ENCODE peak calls at places on chromosomes 7 and 10, in ten cellular contexts. One of them, this sample, is unnamed. For H3K36me3, the result is how much of the 10 kb centered on the place peaks cover.

GRCh38 chr7:30468791-30469190 is 9.8 kb downstream of the NOD1 start:
- DNase-seq in OCI-LY7: no peak
- DNase-seq in lower lobe of right lung: no peak
- DNase-seq in pancreas: no peak
- DNase-seq in breast epithelium: peak
- DNase-seq in body of pancreas: peak
- DNase-seq in transverse colon: no peak
- DNase-seq in mucosa of descending colon: no peak
- DNase-seq in BJ: no peak
- DNase-seq in keratinocyte: no peak
- DNase-seq in this sample: peak

GRCh38 chr7:26187380-26188290 is 12.9 kb downstream of the HNRNPA2B1 start:
- DNase-seq in OCI-LY7: peak
- DNase-seq in lower lobe of right lung: no peak
- DNase-seq in pancreas: no peak
- DNase-seq in breast epithelium: no peak
- DNase-seq in body of pancreas: no peak
- DNase-seq in transverse colon: no peak
- DNase-seq in mucosa of descending colon: no peak
- DNase-seq in BJ: no peak
- DNase-seq in keratinocyte: no peak
- DNase-seq in this sample: no peak

GRCh38 chr7:30285531-30286284 is 1.3 kb downstream of the ZNRF2 start:
- DNase-seq in OCI-LY7: peak
- DNase-seq in lower lobe of right lung: peak
- DNase-seq in pancreas: peak
- DNase-seq in breast epithelium: no peak
- DNase-seq in body of pancreas: peak
- DNase-seq in transverse colon: peak
- DNase-seq in mucosa of descending colon: peak
- DNase-seq in BJ: no peak
- DNase-seq in keratinocyte: no peak
- DNase-seq in this sample: no peak

GRCh38 chr10:59675812-59676211 is 33.8 kb downstream of the SLC16A9 start:
- DNase-seq in OCI-LY7: peak
- DNase-seq in lower lobe of right lung: no peak
- DNase-seq in pancreas: no peak
- DNase-seq in breast epithelium: no peak
- DNase-seq in body of pancreas: peak
- DNase-seq in transverse colon: no peak
- DNase-seq in mucosa of descending colon: no peak
- DNase-seq in BJ: no peak
- DNase-seq in keratinocyte: no peak
- DNase-seq in this sample: no peak

GRCh38 chr7:1432411-1433082 is 26.7 kb downstream of the MICALL2 start:
- DNase-seq in OCI-LY7: peak
- DNase-seq in lower lobe of right lung: peak
- DNase-seq in pancreas: peak
- DNase-seq in breast epithelium: no peak
- DNase-seq in body of pancreas: peak
- DNase-seq in transverse colon: peak
- DNase-seq in mucosa of descending colon: peak
- DNase-seq in BJ: no peak
- DNase-seq in keratinocyte: no peak
- DNase-seq in this sample: peak

GRCh38 chr7:55129409-55130078 is 110.7 kb downstream of the EGFR start:
- DNase-seq in OCI-LY7: no peak
- DNase-seq in lower lobe of right lung: no peak
- DNase-seq in pancreas: no peak
- DNase-seq in breast epithelium: no peak
- DNase-seq in body of pancreas: no peak
- DNase-seq in transverse colon: peak
- DNase-seq in mucosa of descending colon: no peak
- DNase-seq in BJ: no peak
- DNase-seq in keratinocyte: no peak
- DNase-seq in this sample: no peak

GRCh38 chr7:604884-605531 is 85.4 kb upstream of the PDGFA start:
- DNase-seq in OCI-LY7: no peak
- DNase-seq in lower lobe of right lung: no peak
- DNase-seq in pancreas: peak
- DNase-seq in breast epithelium: no peak
- DNase-seq in body of pancreas: peak
- DNase-seq in transverse colon: no peak
- DNase-seq in mucosa of descending colon: no peak
- DNase-seq in BJ: no peak
- DNase-seq in keratinocyte: no peak
- DNase-seq in this sample: no peak

GRCh38 chr10:113179966-113180365 is 229.9 kb downstream of the TCF7L2 start:
- DNase-seq in OCI-LY7: no peak
- DNase-seq in lower lobe of right lung: no peak
- DNase-seq in pancreas: no peak
- DNase-seq in breast epithelium: no peak
- DNase-seq in body of pancreas: no peak
- DNase-seq in transverse colon: no peak
- DNase-seq in mucosa of descending colon: no peak
- DNase-seq in BJ: no peak
- DNase-seq in keratinocyte: no peak
- DNase-seq in this sample: no peak

GRCh38 chr7:94297397-94297838 is 97.3 kb upstream of the COL1A2 start:
- DNase-seq in OCI-LY7: no peak
- DNase-seq in lower lobe of right lung: no peak
- DNase-seq in pancreas: no peak
- DNase-seq in breast epithelium: no peak
- DNase-seq in body of pancreas: peak
- DNase-seq in transverse colon: peak
- DNase-seq in mucosa of descending colon: peak
- DNase-seq in BJ: peak
- DNase-seq in keratinocyte: peak
- DNase-seq in this sample: peak

GRCh38 chr7:94296886-94297285 is 97.8 kb upstream of the COL1A2 start:
- DNase-seq in OCI-LY7: no peak
- DNase-seq in lower lobe of right lung: no peak
- DNase-seq in pancreas: no peak
- DNase-seq in breast epithelium: no peak
- DNase-seq in body of pancreas: no peak
- DNase-seq in transverse colon: no peak
- DNase-seq in mucosa of descending colon: no peak
- DNase-seq in BJ: no peak
- DNase-seq in keratinocyte: no peak
- DNase-seq in this sample: no peak

GRCh38 chr7:94294471-94295131 is 100.1 kb upstream of the COL1A2 start:
- DNase-seq in OCI-LY7: no peak
- DNase-seq in lower lobe of right lung: no peak
- DNase-seq in pancreas: no peak
- DNase-seq in breast epithelium: no peak
- DNase-seq in body of pancreas: no peak
- DNase-seq in transverse colon: no peak
- DNase-seq in mucosa of descending colon: no peak
- DNase-seq in BJ: no peak
- DNase-seq in keratinocyte: no peak
- DNase-seq in this sample: no peak

GRCh38 chr7:94298943-94299342 is 95.8 kb upstream of the COL1A2 start:
- DNase-seq in OCI-LY7: no peak
- DNase-seq in lower lobe of right lung: no peak
- DNase-seq in pancreas: no peak
- DNase-seq in breast epithelium: no peak
- DNase-seq in body of pancreas: no peak
- DNase-seq in transverse colon: no peak
- DNase-seq in mucosa of descending colon: no peak
- DNase-seq in BJ: peak
- DNase-seq in keratinocyte: no peak
- DNase-seq in this sample: no peak

DNA sequence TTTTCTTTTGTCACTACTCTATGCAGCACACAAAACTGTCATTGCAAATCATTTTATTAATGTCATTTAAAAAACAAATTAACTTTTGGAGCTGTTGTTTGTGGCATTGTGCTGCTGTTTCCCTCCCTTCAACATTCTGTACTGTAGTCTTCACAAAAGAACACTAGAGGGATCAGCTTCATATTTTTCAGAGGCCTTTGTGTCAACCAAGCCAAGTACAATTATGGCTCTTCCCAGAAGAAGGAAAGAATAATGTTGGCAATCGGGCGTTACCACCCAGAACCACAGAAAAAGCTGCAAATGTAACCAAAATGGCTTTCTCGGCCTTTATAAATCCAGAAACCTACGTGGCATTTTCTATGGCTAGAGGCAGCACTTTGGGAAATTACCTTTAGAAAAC is 98.9 kb upstream of the COL1A2 start:
- DNase-seq in OCI-LY7: no peak
- DNase-seq in lower lobe of right lung: no peak
- DNase-seq in pancreas: no peak
- DNase-seq in breast epithelium: no peak
- DNase-seq in body of pancreas: no peak
- DNase-seq in transverse colon: no peak
- DNase-seq in mucosa of descending colon: no peak
- DNase-seq in BJ: peak
- DNase-seq in keratinocyte: no peak
- DNase-seq in this sample: no peak
- TF ChIP-seq CTCF in OCI-LY7: no peak
- TF ChIP-seq CTCF in lower lobe of right lung: peak
- TF ChIP-seq CTCF in pancreas: peak
- TF ChIP-seq CTCF in breast epithelium: no peak
- TF ChIP-seq CTCF in body of pancreas: peak
- TF ChIP-seq CTCF in transverse colon: peak
- TF ChIP-seq CTCF in mucosa of descending colon: no peak
- TF ChIP-seq CTCF in BJ: peak
- TF ChIP-seq CTCF in keratinocyte: peak
- TF ChIP-seq CTCF in this sample: peak

GRCh38 chr7:149006345-149006725 is 22.0 kb downstream of the PDIA4 start:
- DNase-seq in OCI-LY7: no peak
- DNase-seq in lower lobe of right lung: no peak
- DNase-seq in pancreas: no peak
- DNase-seq in breast epithelium: no peak
- DNase-seq in body of pancreas: no peak
- DNase-seq in transverse colon: no peak
- DNase-seq in mucosa of descending colon: no peak
- DNase-seq in BJ: no peak
- DNase-seq in keratinocyte: no peak
- DNase-seq in this sample: no peak
- H3K36me3 ChIP-seq in OCI-LY7: half or more
- H3K36me3 ChIP-seq in lower lobe of right lung: half or more
- H3K36me3 ChIP-seq in pancreas: under half
- H3K36me3 ChIP-seq in breast epithelium: under half
- H3K36me3 ChIP-seq in body of pancreas: under half
- H3K36me3 ChIP-seq in transverse colon: under half
- H3K36me3 ChIP-seq in mucosa of descending colon: under half
- H3K36me3 ChIP-seq in BJ: under half
- H3K36me3 ChIP-seq in keratinocyte: half or more
- H3K36me3 ChIP-seq in this sample: half or more

GRCh38 chr7:45919231-45919825 is 1.7 kb downstream of the IGFBP3 start:
- DNase-seq in OCI-LY7: no peak
- DNase-seq in lower lobe of right lung: no peak
- DNase-seq in pancreas: no peak
- DNase-seq in breast epithelium: no peak
- DNase-seq in body of pancreas: no peak
- DNase-seq in transverse colon: no peak
- DNase-seq in mucosa of descending colon: no peak
- DNase-seq in BJ: no peak
- DNase-seq in keratinocyte: no peak
- DNase-seq in this sample: no peak
- TF ChIP-seq CTCF in OCI-LY7: no peak
- TF ChIP-seq CTCF in lower lobe of right lung: no peak
- TF ChIP-seq CTCF in pancreas: no peak
- TF ChIP-seq CTCF in breast epithelium: no peak
- TF ChIP-seq CTCF in body of pancreas: no peak
- TF ChIP-seq CTCF in transverse colon: no peak
- TF ChIP-seq CTCF in mucosa of descending colon: no peak
- TF ChIP-seq CTCF in BJ: no peak
- TF ChIP-seq CTCF in keratinocyte: no peak
- TF ChIP-seq CTCF in this sample: no peak

GRCh38 chr7:102444961-102445673 is 11.7 kb downstream of the ORAI2 start:
- DNase-seq in OCI-LY7: peak
- DNase-seq in lower lobe of right lung: no peak
- DNase-seq in pancreas: no peak
- DNase-seq in breast epithelium: no peak
- DNase-seq in body of pancreas: no peak
- DNase-seq in transverse colon: peak
- DNase-seq in mucosa of descending colon: no peak
- DNase-seq in BJ: no peak
- DNase-seq in keratinocyte: no peak
- DNase-seq in this sample: no peak
- H3K36me3 ChIP-seq in OCI-LY7: half or more
- H3K36me3 ChIP-seq in lower lobe of right lung: under half
- H3K36me3 ChIP-seq in pancreas: under half
- H3K36me3 ChIP-seq in breast epithelium: under half
- H3K36me3 ChIP-seq in body of pancreas: under half
- H3K36me3 ChIP-seq in transverse colon: under half
- H3K36me3 ChIP-seq in mucosa of descending colon: under half
- H3K36me3 ChIP-seq in BJ: under half
- H3K36me3 ChIP-seq in keratinocyte: under half
- H3K36me3 ChIP-seq in this sample: under half

GRCh38 chr10:84205049-84205852 is 10.9 kb downstream of the CDHR1 start:
- DNase-seq in OCI-LY7: peak
- DNase-seq in lower lobe of right lung: no peak
- DNase-seq in pancreas: no peak
- DNase-seq in breast epithelium: peak
- DNase-seq in body of pancreas: peak
- DNase-seq in transverse colon: peak
- DNase-seq in mucosa of descending colon: peak
- DNase-seq in BJ: no peak
- DNase-seq in keratinocyte: no peak
- DNase-seq in this sample: no peak
- TF ChIP-seq CTCF in OCI-LY7: peak
- TF ChIP-seq CTCF in lower lobe of right lung: peak
- TF ChIP-seq CTCF in pancreas: peak
- TF ChIP-seq CTCF in breast epithelium: peak
- TF ChIP-seq CTCF in body of pancreas: peak
- TF ChIP-seq CTCF in transverse colon: peak
- TF ChIP-seq CTCF in mucosa of descending colon: peak
- TF ChIP-seq CTCF in BJ: peak
- TF ChIP-seq CTCF in keratinocyte: peak
- TF ChIP-seq CTCF in this sample: no peak

DNA sequence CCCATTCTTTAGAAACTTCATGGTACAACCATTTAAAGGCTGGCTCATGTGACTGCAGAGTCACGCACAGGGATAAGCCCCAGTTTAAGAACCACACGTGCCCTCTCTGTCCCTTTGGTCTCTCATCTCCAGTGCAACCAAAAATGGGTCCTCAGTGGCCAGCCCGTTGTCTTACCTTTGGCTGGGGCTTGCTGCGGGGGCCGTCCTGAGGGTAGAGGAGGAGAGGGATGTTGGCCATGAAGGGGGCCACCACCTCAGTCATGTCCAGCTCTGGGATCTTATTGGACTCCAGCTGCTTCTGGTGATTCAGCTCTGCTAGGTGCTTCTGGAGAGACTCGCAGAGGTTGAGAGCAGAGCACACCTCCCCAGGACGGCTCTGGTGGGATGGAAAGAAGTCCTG is 22.3 kb downstream of the PSAP start:
- DNase-seq in OCI-LY7: no peak
- DNase-seq in lower lobe of right lung: no peak
- DNase-seq in pancreas: no peak
- DNase-seq in breast epithelium: no peak
- DNase-seq in body of pancreas: no peak
- DNase-seq in transverse colon: no peak
- DNase-seq in mucosa of descending colon: no peak
- DNase-seq in BJ: no peak
- DNase-seq in keratinocyte: no peak
- DNase-seq in this sample: no peak
- H3K36me3 ChIP-seq in OCI-LY7: half or more
- H3K36me3 ChIP-seq in lower lobe of right lung: half or more
- H3K36me3 ChIP-seq in pancreas: under half
- H3K36me3 ChIP-seq in breast epithelium: under half
- H3K36me3 ChIP-seq in body of pancreas: half or more
- H3K36me3 ChIP-seq in transverse colon: half or more
- H3K36me3 ChIP-seq in mucosa of descending colon: under half
- H3K36me3 ChIP-seq in BJ: under half
- H3K36me3 ChIP-seq in keratinocyte: half or more
- H3K36me3 ChIP-seq in this sample: half or more

This sample was measured in ascending aorta.